ENCODE peak calls at places on chromosomes 3 and 15, in ten cellular contexts. One of them, this sample, is unnamed.

GRCh38 chr3:197222816-197223419 is 75.5 kb downstream of the DLG1 start:
- ATAC-seq in stimulated activated naive CD8-positive, alpha-beta T cell treated with anti-CD3 and anti-CD28 coated beads, Interleukin-15, Interleukin-2, amounts not matched to agents 100 U/mL and 50 U/mL, for 24 hours: no peak
- ATAC-seq in left lung: peak
- ATAC-seq in naive thymus-derived CD4-positive, alpha-beta T cell: no peak
- ATAC-seq in activated naive CD8-positive, alpha-beta T cell treated with anti-CD3 and anti-CD28 coated beads, Interleukin-2, amount 50 U/mL, for 24 hours: no peak
- ATAC-seq in activated CD4-positive, CD25-positive, alpha-beta regulatory T cell treated with anti-CD3 and anti-CD28 coated beads, Interleukin-2, amount 50 U/mL, for 24 hours: no peak
- ATAC-seq in psoas muscle: no peak
- ATAC-seq in lower lobe of right lung: peak
- ATAC-seq in foreskin keratinocyte: no peak
- ATAC-seq in pancreas: no peak
- ATAC-seq in this sample: peak

GRCh38 chr3:188940213-188940914 is 231.4 kb upstream of the TPRG1 start:
- ATAC-seq in activated naive CD8-positive, alpha-beta T cell treated with anti-CD3 and anti-CD28 coated beads, Interleukin-2, amount 50 U/mL, for 24 hours: no peak
- ATAC-seq in psoas muscle: peak
- ATAC-seq in lower lobe of right lung: peak
- ATAC-seq in foreskin keratinocyte: no peak
- ATAC-seq in pancreas: peak
- ATAC-seq in activated CD4-positive, CD25-positive, alpha-beta regulatory T cell treated with anti-CD3 and anti-CD28 coated beads, Interleukin-2, amount 50 U/mL, for 24 hours: no peak
- ATAC-seq in naive thymus-derived CD4-positive, alpha-beta T cell: no peak
- ATAC-seq in stimulated activated naive CD8-positive, alpha-beta T cell treated with anti-CD3 and anti-CD28 coated beads, Interleukin-15, Interleukin-2, amounts not matched to agents 100 U/mL and 50 U/mL, for 24 hours: no peak
- ATAC-seq in left lung: peak
- ATAC-seq in this sample: no peak

GRCh38 chr15:57306944-57307411 is 69.3 kb upstream of the CGNL1 start:
- ATAC-seq in psoas muscle: peak
- ATAC-seq in left lung: peak
- ATAC-seq in pancreas: peak
- ATAC-seq in lower lobe of right lung: peak
- ATAC-seq in naive thymus-derived CD4-positive, alpha-beta T cell: peak
- ATAC-seq in activated CD4-positive, CD25-positive, alpha-beta regulatory T cell treated with anti-CD3 and anti-CD28 coated beads, Interleukin-2, amount 50 U/mL, for 24 hours: no peak
- ATAC-seq in activated naive CD8-positive, alpha-beta T cell treated with anti-CD3 and anti-CD28 coated beads, Interleukin-2, amount 50 U/mL, for 24 hours: peak
- ATAC-seq in foreskin keratinocyte: peak
- ATAC-seq in stimulated activated naive CD8-positive, alpha-beta T cell treated with anti-CD3 and anti-CD28 coated beads, Interleukin-15, Interleukin-2, amounts not matched to agents 100 U/mL and 50 U/mL, for 24 hours: peak
- ATAC-seq in this sample: peak

GRCh38 chr3:47406762-47407149 is 25.9 kb downstream of the PTPN23 start:
- ATAC-seq in naive thymus-derived CD4-positive, alpha-beta T cell: peak
- ATAC-seq in lower lobe of right lung: no peak
- ATAC-seq in psoas muscle: peak
- ATAC-seq in stimulated activated naive CD8-positive, alpha-beta T cell treated with anti-CD3 and anti-CD28 coated beads, Interleukin-15, Interleukin-2, amounts not matched to agents 100 U/mL and 50 U/mL, for 24 hours: no peak
- ATAC-seq in activated naive CD8-positive, alpha-beta T cell treated with anti-CD3 and anti-CD28 coated beads, Interleukin-2, amount 50 U/mL, for 24 hours: no peak
- ATAC-seq in left lung: no peak
- ATAC-seq in foreskin keratinocyte: no peak
- ATAC-seq in pancreas: no peak
- ATAC-seq in activated CD4-positive, CD25-positive, alpha-beta regulatory T cell treated with anti-CD3 and anti-CD28 coated beads, Interleukin-2, amount 50 U/mL, for 24 hours: no peak
- ATAC-seq in this sample: no peak

GRCh38 chr3:48748754-48749153 is 31.7 kb upstream of the IP6K2 start:
- ATAC-seq in naive thymus-derived CD4-positive, alpha-beta T cell: peak
- ATAC-seq in foreskin keratinocyte: no peak
- ATAC-seq in activated CD4-positive, CD25-positive, alpha-beta regulatory T cell treated with anti-CD3 and anti-CD28 coated beads, Interleukin-2, amount 50 U/mL, for 24 hours: no peak
- ATAC-seq in pancreas: no peak
- ATAC-seq in stimulated activated naive CD8-positive, alpha-beta T cell treated with anti-CD3 and anti-CD28 coated beads, Interleukin-15, Interleukin-2, amounts not matched to agents 100 U/mL and 50 U/mL, for 24 hours: no peak
- ATAC-seq in activated naive CD8-positive, alpha-beta T cell treated with anti-CD3 and anti-CD28 coated beads, Interleukin-2, amount 50 U/mL, for 24 hours: no peak
- ATAC-seq in psoas muscle: no peak
- ATAC-seq in lower lobe of right lung: peak
- ATAC-seq in left lung: peak
- ATAC-seq in this sample: no peak

GRCh38 chr15:38650384-38650783 is 85.8 kb upstream of the RASGRP1 start:
- ATAC-seq in psoas muscle: no peak
- ATAC-seq in left lung: no peak
- ATAC-seq in naive thymus-derived CD4-positive, alpha-beta T cell: no peak
- ATAC-seq in activated CD4-positive, CD25-positive, alpha-beta regulatory T cell treated with anti-CD3 and anti-CD28 coated beads, Interleukin-2, amount 50 U/mL, for 24 hours: no peak
- ATAC-seq in lower lobe of right lung: no peak
- ATAC-seq in activated naive CD8-positive, alpha-beta T cell treated with anti-CD3 and anti-CD28 coated beads, Interleukin-2, amount 50 U/mL, for 24 hours: no peak
- ATAC-seq in pancreas: no peak
- ATAC-seq in stimulated activated naive CD8-positive, alpha-beta T cell treated with anti-CD3 and anti-CD28 coated beads, Interleukin-15, Interleukin-2, amounts not matched to agents 100 U/mL and 50 U/mL, for 24 hours: no peak
- ATAC-seq in foreskin keratinocyte: no peak
- ATAC-seq in this sample: no peak

GRCh38 chr3:69090021-69090420 is 5.3 kb downstream of the ARL6IP5 start:
- ATAC-seq in pancreas: no peak
- ATAC-seq in stimulated activated naive CD8-positive, alpha-beta T cell treated with anti-CD3 and anti-CD28 coated beads, Interleukin-15, Interleukin-2, amounts not matched to agents 100 U/mL and 50 U/mL, for 24 hours: no peak
- ATAC-seq in foreskin keratinocyte: peak
- ATAC-seq in psoas muscle: no peak
- ATAC-seq in activated naive CD8-positive, alpha-beta T cell treated with anti-CD3 and anti-CD28 coated beads, Interleukin-2, amount 50 U/mL, for 24 hours: no peak
- ATAC-seq in lower lobe of right lung: no peak
- ATAC-seq in left lung: peak
- ATAC-seq in activated CD4-positive, CD25-positive, alpha-beta regulatory T cell treated with anti-CD3 and anti-CD28 coated beads, Interleukin-2, amount 50 U/mL, for 24 hours: no peak
- ATAC-seq in naive thymus-derived CD4-positive, alpha-beta T cell: no peak
- ATAC-seq in this sample: no peak

GRCh38 chr3:119184808-119185690 is 11.7 kb downstream of the UPK1B start:
- ATAC-seq in left lung: no peak
- ATAC-seq in lower lobe of right lung: no peak
- ATAC-seq in foreskin keratinocyte: peak
- ATAC-seq in pancreas: peak
- ATAC-seq in naive thymus-derived CD4-positive, alpha-beta T cell: no peak
- ATAC-seq in stimulated activated naive CD8-positive, alpha-beta T cell treated with anti-CD3 and anti-CD28 coated beads, Interleukin-15, Interleukin-2, amounts not matched to agents 100 U/mL and 50 U/mL, for 24 hours: peak
- ATAC-seq in psoas muscle: no peak
- ATAC-seq in activated CD4-positive, CD25-positive, alpha-beta regulatory T cell treated with anti-CD3 and anti-CD28 coated beads, Interleukin-2, amount 50 U/mL, for 24 hours: peak
- ATAC-seq in activated naive CD8-positive, alpha-beta T cell treated with anti-CD3 and anti-CD28 coated beads, Interleukin-2, amount 50 U/mL, for 24 hours: peak
- ATAC-seq in this sample: peak

GRCh38 chr15:73607405-73607804 is 25.8 kb downstream of the NPTN start:
- ATAC-seq in activated CD4-positive, CD25-positive, alpha-beta regulatory T cell treated with anti-CD3 and anti-CD28 coated beads, Interleukin-2, amount 50 U/mL, for 24 hours: no peak
- ATAC-seq in foreskin keratinocyte: no peak
- ATAC-seq in psoas muscle: no peak
- ATAC-seq in stimulated activated naive CD8-positive, alpha-beta T cell treated with anti-CD3 and anti-CD28 coated beads, Interleukin-15, Interleukin-2, amounts not matched to agents 100 U/mL and 50 U/mL, for 24 hours: no peak
- ATAC-seq in naive thymus-derived CD4-positive, alpha-beta T cell: no peak
- ATAC-seq in activated naive CD8-positive, alpha-beta T cell treated with anti-CD3 and anti-CD28 coated beads, Interleukin-2, amount 50 U/mL, for 24 hours: no peak
- ATAC-seq in pancreas: no peak
- ATAC-seq in left lung: no peak
- ATAC-seq in lower lobe of right lung: no peak
- ATAC-seq in this sample: no peak

This sample was measured in activated T-helper 17 cell treated with anti-CD3 and anti-CD28 coated beads, Interleukin-2, amount 50 U/mL, for 72 hours.